ENCODE peak calls at places on chromosomes 5 and 9, in seven cellular contexts. H, Y, K, W, A, V and X are unnamed samples.

GRCh38 chr5:34686762-34687268 is 30.7 kb downstream of the RAI14 start:
- DNase-seq in V (no peak), K (peak; percentile 75), H (no peak), A (no peak), Y (no peak), W (no peak), X (no peak)

GRCh38 chr9:127303830-127304229 is 39.3 kb downstream of the GARNL3 start:
- DNase-seq in H (no peak), K (no peak), V (no peak), W (no peak), A (no peak), Y (no peak), X (no peak)

GRCh38 chr9:69471433-69471832 is 146.4 kb downstream of the ENTREP1 start:
- DNase-seq in K (no peak), W (peak; percentile 56), V (no peak), H (no peak), Y (no peak), A (peak; percentile 46), X (no peak)

GRCh38 chr9:90005388-90005787 is 400.6 kb downstream of the GADD45G start:
- DNase-seq in K (no peak), A (no peak), Y (no peak), W (no peak), H (no peak), V (no peak), X (no peak)

GRCh38 chr5:8773091-8773615 is 772.7 kb downstream of the SEMA5A start:
- DNase-seq in K (no peak), Y (no peak), W (no peak), V (no peak), A (no peak), H (no peak), X (no peak)

GRCh38 chr5:73486119-73486899 is 11.9 kb upstream of the BTF3 start:
- DNase-seq in V (no peak), W (no peak), H (no peak), K (no peak), A (no peak), Y (no peak), X (no peak)

GRCh38 chr5:98880598-98880997 is 48.2 kb downstream of the CHD1 start:
- DNase-seq in H (no peak), Y (no peak), K (no peak), V (no peak), A (no peak), W (no peak), X (no peak)

GRCh38 chr5:68745459-68745858 is 348.4 kb upstream of the SLC30A5 start:
- DNase-seq in V (no peak), K (no peak), Y (peak; percentile 20), A (no peak), W (no peak), H (no peak), X (no peak)

GRCh38 chr5:126836778-126837177 is 59.8 kb downstream of the LMNB1 start:
- DNase-seq in V (no peak), A (no peak), K (no peak), H (no peak), Y (no peak), W (no peak), X (no peak)

GRCh38 chr5:472656-473343 is 29.8 kb downstream of the EXOC3 start:
- DNase-seq in K (peak; percentile 96), A (peak; percentile 83), V (peak; percentile 88), H (peak; percentile 79), W (peak; percentile 59), Y (peak; percentile 89), X (peak; percentile 79)

GRCh38 chr9:110578896-110579752 is at the start of gene SVEP1:
- DNase-seq in Y (peak; percentile 57), K (peak; percentile 85), A (no peak), V (peak; percentile 18), W (no peak), H (no peak), X (peak; percentile 42)

GRCh38 chr9:12989669-12990068 is 214.8 kb downstream of the LURAP1L start:
- DNase-seq in Y (no peak), A (no peak), K (no peak), V (no peak), W (no peak), H (no peak), X (no peak)

GRCh38 chr9:123620258-123620657 is 264.3 kb downstream of the CRB2 start:
- DNase-seq in W (no peak), V (no peak), A (no peak), H (no peak), K (no peak), Y (no peak), X (no peak)

GRCh38 chr5:141811287-141812155 is 66.7 kb downstream of the PCDH1 start:
- DNase-seq in K (no peak), Y (peak; percentile 47), V (peak; percentile 28), W (no peak), A (peak; percentile 77), H (peak; percentile 20), X (peak; percentile 69)

GRCh38 chr9:134058716-134059115 is 9.1 kb downstream of the BRD3 start:
- DNase-seq in Y (no peak), A (no peak), H (no peak), K (peak; percentile 48), V (no peak), W (no peak), X (no peak)

GRCh38 chr5:39273314-39273954 is 54.1 kb upstream of the FYB1 start:
- DNase-seq in Y (no peak), W (no peak), K (no peak), A (no peak), H (no peak), V (no peak), X (no peak)

GRCh38 chr5:150000990-150001659 is 586 bp downstream of the HMGXB3 start:
- DNase-seq in V (no peak), A (no peak), Y (peak; percentile 24), H (peak; percentile 10), K (peak; percentile 84), W (no peak), X (peak; percentile 32)

GRCh38 chr9:68817079-68817875 is 112.2 kb downstream of the PIP5K1B start:
- DNase-seq in K (no peak), W (no peak), A (no peak), Y (no peak), V (no peak), H (no peak), X (no peak)

GRCh38 chr5:145978672-145979071 is 42.3 kb downstream of the SH3RF2 start:
- DNase-seq in A (no peak), W (no peak), H (no peak), Y (no peak), V (no peak), K (no peak), X (no peak)

GRCh38 chr9:3508531-3509374 is 17.0 kb downstream of the RFX3 start:
- DNase-seq in V (peak; percentile 76), W (peak; percentile 84), Y (no peak), A (peak; percentile 66), H (no peak), K (no peak), X (no peak)

GRCh38 chr5:42985129-42986037 is 54.7 kb downstream of the ANXA2R start:
- DNase-seq in W (no peak), H (no peak), A (no peak), V (no peak), Y (no peak), K (no peak), X (no peak)

GRCh38 chr5:1477341-1477740 is 32.1 kb upstream of the SLC6A3 start:
- DNase-seq in V (no peak), Y (no peak), K (peak; percentile 74), A (no peak), W (no peak), H (no peak), X (no peak)

GRCh38 chr9:128902351-128903078 is 18.3 kb upstream of the PHYHD1 start:
- DNase-seq in W (no peak), K (no peak), V (no peak), H (peak; percentile 75), Y (no peak), A (peak; percentile 59), X (no peak)

GRCh38 chr9:137176302-137177182 is 4.7 kb upstream of the TMEM210 start:
- DNase-seq in V (peak; percentile 43), W (peak; percentile 33), H (no peak), Y (no peak), A (peak; percentile 37), K (no peak), X (no peak)

GRCh38 chr5:80191991-80192398 is 63.9 kb downstream of the SERINC5 start:
- DNase-seq in H (no peak), W (peak; percentile 97), A (no peak), V (no peak), K (no peak), Y (peak; percentile 60), X (no peak)

GRCh38 chr9:87334366-87334765 is 163.3 kb upstream of the DAPK1 start:
- DNase-seq in K (no peak), W (no peak), Y (no peak), H (no peak), A (no peak), V (no peak), X (no peak)

GRCh38 chr5:122264610-122265009 is 47.4 kb upstream of the SNCAIP start:
- DNase-seq in A (no peak), V (no peak), K (no peak), Y (no peak), W (no peak), H (no peak), X (no peak)

GRCh38 chr9:124267271-124267807 is 9.6 kb downstream of the NEK6 start:
- DNase-seq in V (no peak), K (peak; percentile 94), A (no peak), Y (peak; percentile 38), H (no peak), W (no peak), X (no peak)

GRCh38 chr5:127746756-127747155 is 43.6 kb downstream of the CCDC192 start:
- DNase-seq in H (no peak), V (no peak), W (peak; percentile 59), K (no peak), Y (no peak), A (no peak), X (no peak)

GRCh38 chr5:128264567-128264966 is 181.0 kb downstream of the SLC12A2 start:
- DNase-seq in V (no peak), W (no peak), A (peak; percentile 26), Y (no peak), K (no peak), H (no peak), X (no peak)

GRCh38 chr9:70170151-70170795 is 88.5 kb upstream of the SMC5 start:
- DNase-seq in W (no peak), K (no peak), Y (no peak), H (no peak), V (no peak), A (no peak), X (no peak)

GRCh38 chr9:104090578-104090977 is 3.5 kb upstream of the SMC2 start:
- DNase-seq in W (no peak), H (no peak), Y (no peak), V (no peak), A (no peak), K (no peak), X (no peak)

GRCh38 chr5:119355244-119355635 is 579 bp upstream of the TNFAIP8 start:
- DNase-seq in H (no peak), A (no peak), K (peak; percentile 67), V (no peak), W (no peak), Y (no peak), X (no peak)

GRCh38 chr5:1892685-1893445 is 10.1 kb upstream of the IRX4 start:
- DNase-seq in W (no peak), A (no peak), V (no peak), H (no peak), K (no peak), Y (no peak), X (no peak)

GRCh38 chr5:112121268-112121667 is 297.8 kb downstream of the EPB41L4A start:
- DNase-seq in H (no peak), W (no peak), V (no peak), Y (no peak), K (no peak), A (no peak), X (no peak)

GRCh38 chr9:71630371-71630770 is 137.9 kb downstream of the CEMIP2 start:
- DNase-seq in V (no peak), K (no peak), A (no peak), Y (no peak), H (no peak), W (no peak), X (no peak)

GRCh38 chr5:170740586-170741205 is 42.8 kb upstream of the GABRP start:
- DNase-seq in V (no peak), Y (no peak), W (no peak), H (no peak), A (no peak), K (no peak), X (no peak)

GRCh38 chr5:124906339-124907097 is 160.1 kb upstream of the ZNF608 start:
- DNase-seq in A (peak; percentile 62), Y (peak; percentile 63), H (no peak), K (no peak), W (peak; percentile 57), V (peak; percentile 31), X (no peak)